ENCODE peak calls at places on chromosomes 13 and 19, in eight cellular contexts. L is breast epithelium, C is IMR-90, R is transverse colon, A is A549, K is GM12891, F is uterus, H is adrenal gland. P is an unnamed sample.

GRCh38 chr13:90105881-90106496 is 1241.5 kb upstream of the MIR17HG start:
- DNase-seq in K (no peak), L (no peak), F (no peak), A (no peak), C (no peak), H (no peak), R (no peak), P (peak)

GRCh38 chr19:11381535-11382369 is 2.4 kb downstream of the EPOR start:
- DNase-seq in R (peak), K (peak), F (peak), L (no peak), H (peak), C (peak), A (peak), P (peak)

GRCh38 chr19:33250500-33250899 is 24.9 kb upstream of the SLC7A10 start:
- DNase-seq in H (no peak), R (no peak), C (no peak), L (no peak), K (no peak), A (no peak), F (no peak), P (no peak)

GRCh38 chr13:76723551-76724232 is 162.5 kb downstream of the KCTD12 start:
- DNase-seq in F (no peak), L (no peak), C (peak), H (peak), K (no peak), R (peak), A (no peak), P (no peak)

GRCh38 chr19:3304871-3305423 is 61.4 kb upstream of the NFIC start:
- DNase-seq in A (peak), L (peak), R (peak), F (peak), K (peak), H (peak), C (peak), P (no peak)

GRCh38 chr13:114268344-114269280 is 12.8 kb upstream of the UPF3A start:
- DNase-seq in C (no peak), H (no peak), L (no peak), K (no peak), R (no peak), A (no peak), F (no peak), P (no peak)

GRCh38 chr19:9461938-9462337 is 26.6 kb upstream of the ZNF266 start:
- DNase-seq in H (no peak), A (no peak), L (no peak), R (no peak), K (no peak), C (no peak), F (no peak), P (no peak)

GRCh38 chr13:99119686-99120085 is 81.0 kb upstream of the UBAC2 start:
- DNase-seq in H (no peak), K (no peak), L (no peak), C (no peak), A (peak), F (no peak), R (no peak), P (no peak)

GRCh38 chr19:29093553-29093908 is 119.4 kb downstream of the UQCRFS1 start:
- DNase-seq in K (no peak), R (no peak), A (no peak), F (no peak), C (no peak), L (no peak), H (no peak), P (no peak)

GRCh38 chr13:99873832-99874430 is 97.6 kb downstream of the ZIC5 start:
- DNase-seq in H (no peak), A (no peak), K (no peak), R (no peak), C (no peak), F (no peak), L (no peak), P (no peak)

GRCh38 chr13:107866007-107866665 is 349.2 kb downstream of the LIG4 start:
- DNase-seq in C (peak), H (peak), R (no peak), K (no peak), L (no peak), F (no peak), A (peak), P (peak)

GRCh38 chr19:13010038-13010991 is 15.0 kb downstream of the NFIX start:
- DNase-seq in C (no peak), H (no peak), F (peak), A (no peak), L (no peak), R (no peak), K (no peak), P (no peak)

GRCh38 chr19:44648536-44649370 is 5.0 kb downstream of the PVR start:
- DNase-seq in L (no peak), K (no peak), H (peak), C (peak), R (no peak), F (no peak), A (no peak), P (no peak)

GRCh38 chr19:5877427-5877826 is 7.1 kb upstream of the FUT5 start:
- DNase-seq in R (no peak), A (no peak), H (no peak), F (no peak), C (no peak), K (no peak), L (no peak), P (no peak)

GRCh38 chr13:36965767-36966166 is 33.4 kb downstream of the ALG5 start:
- DNase-seq in A (no peak), H (no peak), L (no peak), C (peak), R (no peak), F (no peak), K (no peak), P (peak)

GRCh38 chr19:37251308-37252229 is 33.6 kb downstream of the ZNF383 start:
- DNase-seq in L (peak), F (peak), H (peak), K (peak), R (peak), A (peak), C (peak), P (peak)

GRCh38 chr19:18020212-18021067 is 12.5 kb downstream of the ARRDC2 start:
- DNase-seq in A (no peak), L (peak), C (peak), R (peak), F (peak), K (no peak), H (peak), P (no peak)

GRCh38 chr13:25478186-25478585 is 106.4 kb downstream of the ATP8A2 start:
- DNase-seq in F (no peak), C (no peak), L (no peak), R (no peak), K (no peak), A (peak), H (no peak), P (no peak)

GRCh38 chr13:46551410-46552301 is 1.3 kb upstream of the LRCH1 start:
- DNase-seq in R (peak), L (peak), F (peak), H (peak), K (no peak), C (peak), A (peak), P (no peak)

GRCh38 chr13:107743523-107743922 is 471.8 kb downstream of the LIG4 start:
- DNase-seq in F (no peak), C (peak), L (no peak), K (no peak), R (no peak), H (no peak), A (no peak), P (no peak)

GRCh38 chr13:113448545-113448884 is 4.8 kb downstream of the ADPRHL1 start:
- DNase-seq in R (peak), H (peak), C (no peak), F (no peak), A (no peak), K (no peak), L (no peak), P (no peak)

GRCh38 chr13:100589178-100589725 is 663 bp upstream of the GGACT start:
- DNase-seq in A (no peak), F (no peak), L (no peak), H (no peak), K (no peak), C (no peak), R (no peak), P (no peak)

GRCh38 chr19:5805465-5806132 is 732 bp downstream of the NRTN start:
- DNase-seq in R (peak), C (peak), H (peak), F (no peak), A (peak), L (peak), K (peak), P (peak)

GRCh38 chr13:25306671-25307464 is 5.4 kb downstream of the NUP58 start:
- DNase-seq in L (no peak), F (no peak), A (no peak), C (no peak), R (no peak), H (no peak), K (no peak), P (no peak)

GRCh38 chr13:73231456-73231855 is 172.7 kb downstream of the KLF5 start:
- DNase-seq in R (no peak), A (no peak), C (no peak), K (no peak), L (no peak), F (no peak), H (no peak), P (no peak)

GRCh38 chr19:610801-611505 is 21.3 kb downstream of the HCN2 start:
- DNase-seq in K (peak), H (peak), F (peak), L (no peak), C (peak), R (peak), A (peak), P (peak)
- TF ChIP-seq POLR2A in K (no peak), H (no peak), F (no peak), L (no peak), C (no peak), R (no peak), A (no peak), P (peak)

GRCh38 chr19:4390017-4390861 is 10.1 kb downstream of the SH3GL1 start:
- DNase-seq in K (no peak), L (no peak), H (peak), A (no peak), R (peak), F (no peak), C (peak), P (no peak)
- TF ChIP-seq POLR2A in K (no peak), L (no peak), H (no peak), A (no peak), R (no peak), F (no peak), C (no peak), P (no peak)

GRCh38 chr19:45766919-45767346 is 2.1 kb downstream of the SIX5 start:
- DNase-seq in R (no peak), H (peak), F (no peak), A (no peak), L (no peak), K (no peak), C (peak), P (no peak)

GRCh38 chr19:45767410-45767880 is 1.6 kb downstream of the SIX5 start:
- DNase-seq in F (peak), L (peak), K (no peak), C (peak), H (peak), R (peak), A (peak), P (peak)

GRCh38 chr19:45769054-45769782 is at the start of gene SIX5:
- DNase-seq in C (peak), L (peak), F (peak), R (peak), K (peak), H (peak), A (peak), P (peak)

GRCh38 chr19:45768644-45769053 is 403 bp downstream of the SIX5 start:
- DNase-seq in C (peak), H (no peak), R (peak), A (peak), F (no peak), K (no peak), L (peak), P (peak)

GRCh38 chr19:45767881-45768643 is 990 bp downstream of the SIX5 start:
- DNase-seq in R (peak), H (peak), A (peak), F (peak), L (peak), C (peak), K (peak), P (peak)
- TF ChIP-seq POLR2A in R (peak), H (peak), A (peak), F (peak), L (no peak), C (no peak), K (no peak), P (peak)

GRCh38 chr19:39480337-39481228 is at the start of gene TIMM50:
- DNase-seq in K (peak), H (peak), F (peak), L (peak), A (peak), R (peak), C (peak), P (peak)
- TF ChIP-seq POLR2A in K (peak), H (no peak), F (peak), L (peak), A (peak), R (peak), C (peak), P (peak)

GRCh38 chr19:43313711-43314495 is 39.6 kb upstream of the CD177 start:
- DNase-seq in R (no peak), K (no peak), F (no peak), A (no peak), L (no peak), H (no peak), C (no peak), P (no peak)

GRCh38 chr19:43311256-43311655 is 41.9 kb upstream of the PSG9 start:
- DNase-seq in H (no peak), R (no peak), K (no peak), A (no peak), C (no peak), L (no peak), F (no peak), P (no peak)

GRCh38 chr19:43311706-43312105 is 41.8 kb upstream of the CD177 start:
- DNase-seq in C (no peak), A (no peak), R (no peak), L (no peak), F (no peak), K (no peak), H (no peak), P (no peak)

GRCh38 chr19:43308244-43308815 is 39.0 kb upstream of the PSG9 start:
- DNase-seq in K (no peak), H (no peak), F (no peak), A (no peak), R (no peak), L (no peak), C (no peak), P (no peak)

GRCh38 chr19:43310221-43310620 is 40.9 kb upstream of the PSG9 start:
- DNase-seq in R (no peak), C (no peak), F (no peak), K (no peak), L (no peak), A (no peak), H (no peak), P (no peak)
- TF ChIP-seq POLR2A in R (no peak), C (no peak), F (no peak), K (no peak), L (no peak), A (no peak), H (no peak), P (no peak)

DNA sequence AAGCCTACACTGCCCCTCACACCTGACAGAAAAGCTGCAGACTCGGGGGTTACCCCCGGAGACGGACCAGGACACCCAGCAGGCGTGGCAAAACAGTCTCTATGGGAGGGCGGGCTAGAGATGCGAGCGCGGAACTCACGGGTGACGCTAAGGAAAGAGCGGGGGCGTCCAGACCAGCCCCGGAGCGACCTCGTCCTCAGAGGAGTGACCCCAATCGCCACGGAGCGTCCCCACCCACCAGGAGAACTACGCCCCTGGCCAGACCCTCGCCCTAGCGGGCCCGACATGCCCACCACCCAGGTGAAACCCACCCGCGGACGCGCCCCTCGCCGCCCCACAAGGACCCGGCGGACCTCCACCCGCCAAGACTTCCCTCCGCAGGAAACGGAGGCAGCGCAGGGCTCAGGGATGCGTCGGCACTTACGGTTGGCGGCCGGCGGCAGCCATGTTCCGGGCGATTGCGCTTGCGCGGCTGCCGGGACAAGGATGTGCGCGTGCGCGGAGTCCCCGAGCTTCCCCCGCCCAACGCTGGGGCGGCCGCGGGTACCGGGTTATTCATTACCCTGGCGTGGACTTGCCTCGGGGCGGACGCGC is at the start of gene ZNF329:
- DNase-seq in H (peak), L (peak), K (peak), A (peak), F (peak), C (peak), R (peak), P (peak)
- TF ChIP-seq POLR2A in H (peak), L (no peak), K (peak), A (peak), F (peak), C (peak), R (peak), P (peak)

DNA sequence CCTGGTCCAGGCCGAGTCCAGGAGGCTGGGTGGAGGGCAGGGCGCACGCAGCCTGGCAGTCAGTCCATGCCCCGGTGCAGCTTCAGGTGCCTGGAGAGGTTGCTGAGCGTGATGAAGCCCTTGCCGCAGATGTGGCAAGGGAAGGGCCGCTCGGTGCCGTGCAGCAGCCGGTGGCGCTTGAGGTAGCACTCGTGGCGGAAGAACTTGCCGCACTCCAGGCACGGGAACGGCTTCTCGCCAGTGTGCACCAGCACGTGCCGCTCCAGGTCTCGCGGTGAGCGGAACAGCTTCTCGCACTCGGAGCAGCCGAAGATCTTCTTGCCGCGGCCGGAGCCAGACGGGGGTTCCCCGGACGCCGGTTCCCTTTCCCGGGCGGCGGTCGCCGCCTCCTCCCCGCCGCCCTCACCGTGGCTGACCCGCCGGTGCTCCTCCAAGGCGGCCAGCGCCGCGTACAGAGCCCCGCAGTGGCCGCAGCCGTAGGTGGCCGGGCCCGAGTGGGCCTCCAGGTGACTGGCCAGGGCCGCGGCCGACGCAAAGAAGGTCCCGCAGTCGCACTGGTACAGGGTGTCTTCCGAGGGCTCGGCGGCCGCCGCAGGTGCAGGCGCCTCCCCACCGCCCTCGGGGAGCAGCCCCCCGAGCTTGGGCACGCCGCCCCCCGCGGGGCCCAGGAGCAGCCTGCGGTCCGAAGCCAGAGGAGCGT is 6.8 kb downstream of the FIZ1 start:
- DNase-seq in K (no peak), H (no peak), C (no peak), F (no peak), L (no peak), R (no peak), A (no peak), P (no peak)
- TF ChIP-seq POLR2A in K (no peak), H (no peak), C (no peak), F (no peak), L (no peak), R (no peak), A (no peak), P (no peak)

DNA sequence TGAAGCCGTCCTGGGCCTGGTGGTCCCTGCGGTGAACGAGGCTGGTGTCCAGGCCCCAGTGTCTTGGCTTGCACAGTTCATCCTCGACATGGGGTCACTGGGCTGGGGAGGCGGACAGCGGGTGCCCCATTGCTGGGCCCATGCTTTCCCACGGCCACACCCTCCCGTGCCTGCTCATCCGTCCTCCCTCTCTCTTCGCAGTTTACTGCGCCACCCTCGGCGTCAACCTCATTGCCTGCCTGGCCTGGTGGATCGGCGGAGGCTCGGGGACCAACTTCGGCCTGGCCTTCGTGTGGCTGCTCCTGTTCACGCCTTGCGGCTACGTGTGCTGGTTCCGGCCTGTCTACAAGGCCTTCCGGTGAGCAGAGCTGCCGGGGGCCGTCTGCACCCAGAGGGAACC is 12.7 kb downstream of the ADAT3 start:
- DNase-seq in C (no peak), A (no peak), R (no peak), L (no peak), H (no peak), F (no peak), K (no peak), P (no peak)
- TF ChIP-seq POLR2A in C (no peak), A (no peak), R (no peak), L (no peak), H (no peak), F (no peak), K (no peak), P (no peak)

GRCh38 chr13:110498327-110498726 is 63.2 kb downstream of the RAB20 start:
- DNase-seq in H (no peak), C (peak), L (no peak), A (no peak), R (no peak), F (no peak), K (no peak), P (no peak)
- TF ChIP-seq POLR2A in H (no peak), C (no peak), L (no peak), A (no peak), R (no peak), F (no peak), K (no peak), P (no peak)